ENCODE peak calls at places on chromosome 18, in eight cellular contexts. M, F, U, A, W, R, P and V are unnamed samples.

GRCh38 chr18:12314586-12315305 is 6.7 kb downstream of the TUBB6 start:
- DNase-seq in M (no peak), F (no peak), U (no peak), A (no peak), W (no peak), R (no peak), P (no peak), V (no peak)

GRCh38 chr18:25516121-25516520 is 164.2 kb upstream of the ZNF521 start:
- DNase-seq in M (no peak), F (no peak), U (no peak), A (no peak), W (no peak), R (no peak), P (no peak), V (no peak)

GRCh38 chr18:13874558-13874957 is 40.8 kb downstream of the MC2R start:
- DNase-seq in M (no peak), F (no peak), U (no peak), A (no peak), W (no peak), R (no peak), P (no peak), V (no peak)

GRCh38 chr18:79166702-79167101 is 97.5 kb downstream of the ATP9B start:
- DNase-seq in M (no peak), F (no peak), U (no peak), A (no peak), W (no peak), R (no peak), P (no peak), V (no peak)

GRCh38 chr18:10020176-10020575 is 106.4 kb downstream of the VAPA start:
- DNase-seq in M (no peak), F (no peak), U (no peak), A (no peak), W (no peak), R (no peak), P (no peak), V (no peak)

GRCh38 chr18:55419939-55420664 is 167.9 kb downstream of the TCF4 start:
- DNase-seq in M (no peak), F (no peak), U (no peak), A (no peak), W (no peak), R (no peak), P (no peak), V (no peak)

GRCh38 chr18:3649559-3650426 is 199.8 kb downstream of the TGIF1 start:
- DNase-seq in M (peak; percentile 50), F (no peak), U (no peak), A (no peak), W (no peak), R (peak; percentile 38), P (no peak), V (no peak)

GRCh38 chr18:50924372-50924771 is 43.5 kb upstream of the ELAC1 start:
- DNase-seq in M (no peak), F (no peak), U (no peak), A (no peak), W (no peak), R (no peak), P (no peak), V (no peak)

GRCh38 chr18:58789856-58790255 is 74.8 kb upstream of the ZNF532 start:
- DNase-seq in M (no peak), F (no peak), U (no peak), A (no peak), W (no peak), R (peak; percentile 28), P (no peak), V (no peak)

GRCh38 chr18:79603321-79604204 is 76.0 kb upstream of the CTDP1 start:
- DNase-seq in M (no peak), F (no peak), U (no peak), A (no peak), W (peak; percentile 4), R (no peak), P (no peak), V (no peak)

GRCh38 chr18:62587689-62588088 is 64.9 kb downstream of the ZCCHC2 start:
- DNase-seq in M (no peak), F (no peak), U (no peak), A (no peak), W (no peak), R (no peak), P (no peak), V (no peak)

GRCh38 chr18:1968801-1969498 is 602.4 kb downstream of the METTL4 start:
- DNase-seq in M (no peak), F (no peak), U (no peak), A (peak; percentile 31), W (no peak), R (no peak), P (peak; percentile 28), V (no peak)
- H3K27me3 ChIP-seq in M (no peaks in the 10 kb centered on the region), F (peaks cover 9% of the 10 kb centered on the region), U (no peaks in the 10 kb centered on the region), A (peaks cover 2% of the 10 kb centered on the region), W (no peaks in the 10 kb centered on the region), R (no peaks in the 10 kb centered on the region), P (peaks cover 20% of the 10 kb centered on the region), V (no peaks in the 10 kb centered on the region)

DNA sequence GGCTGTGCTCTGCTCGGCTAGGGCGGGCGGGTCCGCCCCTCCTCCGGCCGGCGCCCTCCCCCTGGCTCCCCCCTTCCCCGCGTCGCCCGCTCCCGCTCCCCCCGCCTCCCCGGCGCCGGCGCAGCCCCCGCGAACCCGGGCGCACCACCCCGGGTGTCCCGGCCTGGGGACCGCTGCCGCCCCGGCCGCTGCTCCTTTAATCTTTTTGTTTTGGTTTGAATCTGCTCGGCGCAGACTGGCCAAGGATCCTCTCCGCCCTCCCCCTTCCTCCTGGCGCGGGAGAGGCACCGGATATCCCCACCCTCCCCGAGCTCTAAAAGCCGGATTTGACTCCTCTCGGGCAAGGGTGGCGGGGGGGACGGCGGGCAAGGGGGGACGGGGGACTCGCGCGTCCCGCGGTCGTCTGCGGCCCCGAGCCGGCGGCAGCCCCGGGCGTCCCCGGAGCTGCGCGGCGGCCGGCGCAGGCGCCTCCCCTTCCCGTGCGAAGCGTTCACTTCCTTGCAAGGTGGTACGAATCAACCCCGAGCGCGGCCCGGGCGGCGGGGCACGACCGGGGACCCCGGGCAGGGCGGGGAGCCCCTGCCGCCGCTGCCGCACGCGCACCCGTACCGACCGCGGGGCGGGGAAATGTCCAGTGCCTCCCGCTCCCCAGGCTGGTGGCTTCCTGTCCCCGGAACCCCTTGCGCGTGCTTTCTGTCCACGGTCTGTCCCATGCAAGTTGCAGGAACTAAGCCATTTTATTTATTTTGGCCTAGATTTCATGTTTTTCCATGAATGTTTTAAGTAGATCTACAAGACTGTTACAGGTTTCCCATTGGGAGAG is at the start of gene PTGR3:
- DNase-seq in M (peak; percentile 89), F (peak; percentile 67), U (peak; percentile 72), A (no peak), W (peak; percentile 87), R (peak; percentile 88), P (peak; percentile 84), V (peak; percentile 89)
- H3K27me3 ChIP-seq in M (no peaks in the 10 kb centered on the region), F (no peaks in the 10 kb centered on the region), U (no peaks in the 10 kb centered on the region), A (peaks cover 49% of the 10 kb centered on the region), W (no peaks in the 10 kb centered on the region), R (no peaks in the 10 kb centered on the region), P (peaks cover 89% of the 10 kb centered on the region), V (no peaks in the 10 kb centered on the region)

DNA sequence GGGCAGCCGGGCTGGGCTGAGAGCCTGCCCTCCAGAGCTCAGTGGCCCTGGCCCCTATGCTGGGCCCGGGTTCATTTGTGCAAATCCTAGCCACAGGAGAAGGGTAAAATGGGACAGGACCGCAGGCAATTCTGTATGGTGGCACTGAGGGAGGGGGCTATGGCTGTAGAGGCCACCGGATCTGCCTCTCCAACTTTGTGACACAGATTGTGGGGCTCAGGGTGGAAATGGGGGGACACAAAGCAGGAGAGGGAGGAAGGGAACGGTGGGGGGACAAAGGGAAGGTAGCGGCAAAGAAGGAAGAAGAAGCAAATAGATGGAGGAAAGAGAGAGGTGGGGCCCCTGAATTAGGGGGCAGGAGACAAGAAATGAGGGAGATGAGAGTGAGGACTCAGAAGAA is 201.1 kb downstream of the SMAD2 start:
- DNase-seq in M (no peak), F (no peak), U (no peak), A (no peak), W (no peak), R (no peak), P (no peak), V (no peak)
- H3K27me3 ChIP-seq in M (no peaks in the 10 kb centered on the region), F (peaks cover 84% of the 10 kb centered on the region), U (peaks cover 1% of the 10 kb centered on the region), A (no peaks in the 10 kb centered on the region), W (no peaks in the 10 kb centered on the region), R (peaks cover 5% of the 10 kb centered on the region), P (no peaks in the 10 kb centered on the region), V (no peaks in the 10 kb centered on the region)

GRCh38 chr18:46630991-46631390 is 26.0 kb downstream of the LOXHD1 start:
- DNase-seq in M (no peak), F (no peak), U (no peak), A (no peak), W (no peak), R (no peak), P (no peak), V (no peak)

GRCh38 chr18:46630160-46630559 is 26.9 kb downstream of the LOXHD1 start:
- DNase-seq in M (no peak), F (no peak), U (no peak), A (no peak), W (no peak), R (no peak), P (no peak), V (no peak)

GRCh38 chr18:46627136-46627535 is 29.9 kb downstream of the LOXHD1 start:
- DNase-seq in M (no peak), F (no peak), U (no peak), A (no peak), W (no peak), R (no peak), P (no peak), V (peak; percentile 20)

GRCh38 chr18:46628206-46628605 is 28.8 kb downstream of the LOXHD1 start:
- DNase-seq in M (no peak), F (no peak), U (no peak), A (no peak), W (no peak), R (no peak), P (no peak), V (no peak)

DNA sequence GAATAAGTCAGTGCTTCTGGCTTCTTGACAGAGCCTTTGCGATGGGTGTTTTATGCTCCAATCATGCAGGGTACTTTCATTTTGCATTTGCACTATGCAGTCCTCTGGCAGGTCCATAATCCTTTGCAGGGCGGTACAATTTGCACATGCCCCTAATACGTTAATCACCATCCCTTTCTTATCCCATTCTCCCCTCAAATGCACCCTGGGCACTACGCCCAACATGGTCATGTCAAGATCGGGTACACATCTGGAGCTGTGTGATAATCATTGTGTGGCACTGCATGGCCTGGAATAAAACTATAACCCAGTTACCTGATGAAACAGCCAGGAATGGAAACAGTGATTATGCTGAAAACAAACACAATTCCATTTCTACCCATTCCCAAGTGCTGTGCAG is 27.7 kb downstream of the LOXHD1 start:
- DNase-seq in M (no peak), F (no peak), U (no peak), A (no peak), W (no peak), R (no peak), P (no peak), V (peak; percentile 11)
- H3K27me3 ChIP-seq in M (no peaks in the 10 kb centered on the region), F (peaks cover 38% of the 10 kb centered on the region), U (no peaks in the 10 kb centered on the region), A (no peaks in the 10 kb centered on the region), W (no peaks in the 10 kb centered on the region), R (no peaks in the 10 kb centered on the region), P (no peaks in the 10 kb centered on the region), V (no peaks in the 10 kb centered on the region)

DNA sequence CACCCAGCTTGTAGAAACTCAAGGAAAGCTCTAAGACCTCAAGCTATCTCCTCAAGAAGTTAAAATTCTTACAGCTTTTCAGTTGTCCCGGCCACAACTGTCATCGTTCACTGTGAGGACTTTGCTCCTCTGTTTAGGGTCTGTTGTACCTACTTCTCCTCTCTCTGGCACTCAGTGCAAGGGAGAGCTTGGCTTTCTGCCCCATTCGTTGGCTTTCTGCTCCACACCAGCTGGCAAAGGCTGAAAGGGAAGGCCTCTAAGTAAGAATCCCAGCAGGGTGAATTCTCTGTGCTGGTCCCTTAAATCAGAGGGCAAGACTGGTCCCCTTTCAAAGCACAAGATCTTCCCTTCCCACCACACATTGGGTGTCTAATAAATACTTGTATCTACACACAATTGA is 17.3 kb downstream of the ZBTB7C start:
- DNase-seq in M (no peak), F (no peak), U (no peak), A (no peak), W (no peak), R (peak; percentile 33), P (no peak), V (no peak)
- H3K27me3 ChIP-seq in M (no peaks in the 10 kb centered on the region), F (peaks cover 4% of the 10 kb centered on the region), U (peaks cover 24% of the 10 kb centered on the region), A (no peaks in the 10 kb centered on the region), W (peaks cover 12% of the 10 kb centered on the region), R (no peaks in the 10 kb centered on the region), P (no peaks in the 10 kb centered on the region), V (no peaks in the 10 kb centered on the region)